ENCODE peak calls at places on chromosomes 13 and 19, in four cellular contexts. One of them, this sample, is unnamed.

GRCh38 chr19:16016226-16017137 is 59.8 kb upstream of the TPM4 start:
- DNase-seq in heart left ventricle: no peak
- DNase-seq in transverse colon: no peak
- DNase-seq in right lobe of liver: no peak
- DNase-seq in this sample: no peak

GRCh38 chr13:44404261-44405139 is 30.9 kb downstream of the SERP2 start:
- DNase-seq in heart left ventricle: no peak
- DNase-seq in transverse colon: peak; percentile 38
- DNase-seq in right lobe of liver: peak; percentile 90
- DNase-seq in this sample: no peak

GRCh38 chr13:113374511-113375175 is 10.7 kb upstream of the GRTP1 start:
- DNase-seq in heart left ventricle: no peak
- DNase-seq in transverse colon: no peak
- DNase-seq in right lobe of liver: no peak
- DNase-seq in this sample: no peak

GRCh38 chr19:17488593-17489391 is 18.5 kb downstream of the SLC27A1 start:
- DNase-seq in heart left ventricle: peak; percentile 81
- DNase-seq in transverse colon: peak; percentile 93
- DNase-seq in right lobe of liver: peak; percentile 78
- DNase-seq in this sample: peak; percentile 52

GRCh38 chr13:69935043-69935442 is 172.6 kb upstream of the ATXN8OS start:
- DNase-seq in heart left ventricle: no peak
- DNase-seq in transverse colon: no peak
- DNase-seq in right lobe of liver: no peak
- DNase-seq in this sample: no peak

GRCh38 chr13:59963827-59964226 is 199.9 kb downstream of the DIAPH3 start:
- DNase-seq in heart left ventricle: no peak
- DNase-seq in transverse colon: no peak
- DNase-seq in right lobe of liver: no peak
- DNase-seq in this sample: no peak

GRCh38 chr19:15640294-15640903 is at the start of gene CYP4F3:
- DNase-seq in heart left ventricle: peak; percentile 78
- DNase-seq in transverse colon: peak; percentile 96
- DNase-seq in right lobe of liver: peak; percentile 98
- DNase-seq in this sample: no peak

GRCh38 chr19:18851673-18852325 is 20.0 kb downstream of the UPF1 start:
- DNase-seq in heart left ventricle: no peak
- DNase-seq in transverse colon: no peak
- DNase-seq in right lobe of liver: no peak
- DNase-seq in this sample: no peak

GRCh38 chr19:9906475-9907087 is 29.7 kb downstream of the OLFM2 start:
- DNase-seq in heart left ventricle: no peak
- DNase-seq in transverse colon: no peak
- DNase-seq in right lobe of liver: no peak
- DNase-seq in this sample: no peak

GRCh38 chr13:112722433-112723250 is 32.8 kb downstream of the ATP11A start:
- DNase-seq in heart left ventricle: no peak
- DNase-seq in transverse colon: no peak
- DNase-seq in right lobe of liver: no peak
- DNase-seq in this sample: peak; percentile 79

GRCh38 chr13:102401305-102401704 is 543 bp downstream of the FGF14 start:
- DNase-seq in heart left ventricle: no peak
- DNase-seq in transverse colon: no peak
- DNase-seq in right lobe of liver: no peak
- DNase-seq in this sample: no peak

GRCh38 chr13:26483546-26483945 is 73.9 kb upstream of the WASF3 start:
- DNase-seq in heart left ventricle: no peak
- DNase-seq in transverse colon: no peak
- DNase-seq in right lobe of liver: no peak
- DNase-seq in this sample: no peak

GRCh38 chr13:109135018-109135417 is 505.6 kb downstream of the MYO16 start:
- DNase-seq in heart left ventricle: no peak
- DNase-seq in transverse colon: no peak
- DNase-seq in right lobe of liver: no peak
- DNase-seq in this sample: no peak

GRCh38 chr13:44244288-44244687 is 129.3 kb upstream of the SERP2 start:
- DNase-seq in heart left ventricle: no peak
- DNase-seq in transverse colon: no peak
- DNase-seq in right lobe of liver: no peak
- DNase-seq in this sample: no peak

GRCh38 chr13:113624235-113624587 is 33.8 kb downstream of the ATP4B start:
- DNase-seq in heart left ventricle: no peak
- DNase-seq in transverse colon: no peak
- DNase-seq in right lobe of liver: no peak
- DNase-seq in this sample: no peak

GRCh38 chr13:47117268-47117667 is 220.4 kb upstream of the HTR2A start:
- DNase-seq in heart left ventricle: no peak
- DNase-seq in transverse colon: no peak
- DNase-seq in right lobe of liver: no peak
- DNase-seq in this sample: no peak

GRCh38 chr13:36212789-36213188 is 1.6 kb downstream of the SOHLH2 start:
- DNase-seq in heart left ventricle: no peak
- DNase-seq in transverse colon: no peak
- DNase-seq in right lobe of liver: no peak
- DNase-seq in this sample: no peak

GRCh38 chr13:24187185-24187584 is 26.7 kb downstream of the SPATA13 start:
- DNase-seq in heart left ventricle: no peak
- DNase-seq in transverse colon: no peak
- DNase-seq in right lobe of liver: no peak
- DNase-seq in this sample: no peak

GRCh38 chr13:48575014-48575413 is 42.1 kb upstream of the RCBTB2 start:
- DNase-seq in heart left ventricle: no peak
- DNase-seq in transverse colon: no peak
- DNase-seq in right lobe of liver: no peak
- DNase-seq in this sample: no peak

GRCh38 chr13:21328201-21328600 is 130.9 kb downstream of the ZDHHC20 start:
- DNase-seq in heart left ventricle: no peak
- DNase-seq in transverse colon: no peak
- DNase-seq in right lobe of liver: no peak
- DNase-seq in this sample: no peak

GRCh38 chr19:4866595-4867424 is 657 bp downstream of the PLIN3 start:
- DNase-seq in heart left ventricle: peak; percentile 69
- DNase-seq in transverse colon: peak; percentile 68
- DNase-seq in right lobe of liver: peak; percentile 68
- DNase-seq in this sample: peak; percentile 61

GRCh38 chr19:38898788-38899446 is 501 bp downstream of the SIRT2 start:
- DNase-seq in heart left ventricle: no peak
- DNase-seq in transverse colon: no peak
- DNase-seq in right lobe of liver: no peak
- DNase-seq in this sample: no peak

GRCh38 chr13:63088226-63088625 is 1672.6 kb upstream of the PCDH20 start:
- DNase-seq in heart left ventricle: no peak
- DNase-seq in transverse colon: no peak
- DNase-seq in right lobe of liver: no peak
- DNase-seq in this sample: no peak

GRCh38 chr13:29465741-29466293 is 129.7 kb downstream of the SLC7A1 start:
- DNase-seq in heart left ventricle: no peak
- DNase-seq in transverse colon: no peak
- DNase-seq in right lobe of liver: no peak
- DNase-seq in this sample: peak; percentile 50

GRCh38 chr13:85586856-85587255 is 212.4 kb downstream of the SLITRK6 start:
- DNase-seq in heart left ventricle: no peak
- DNase-seq in transverse colon: no peak
- DNase-seq in right lobe of liver: no peak
- DNase-seq in this sample: no peak

GRCh38 chr19:35756373-35757230 is at the start of gene HSPB6:
- DNase-seq in heart left ventricle: peak; percentile 90
- DNase-seq in transverse colon: peak; percentile 42
- DNase-seq in right lobe of liver: no peak
- DNase-seq in this sample: peak; percentile 91

GRCh38 chr13:29855784-29856183 is 5.4 kb upstream of the UBL3 start:
- DNase-seq in heart left ventricle: no peak
- DNase-seq in transverse colon: no peak
- DNase-seq in right lobe of liver: no peak
- DNase-seq in this sample: no peak

GRCh38 chr19:13734751-13735150 is 29.6 kb upstream of the MRI1 start:
- DNase-seq in heart left ventricle: no peak
- DNase-seq in transverse colon: no peak
- DNase-seq in right lobe of liver: no peak
- DNase-seq in this sample: no peak

GRCh38 chr19:6470173-6470572 is 6.1 kb downstream of the CRB3 start:
- DNase-seq in heart left ventricle: no peak
- DNase-seq in transverse colon: no peak
- DNase-seq in right lobe of liver: no peak
- DNase-seq in this sample: no peak

GRCh38 chr19:39740395-39740794 is 2.6 kb upstream of the CLC start:
- DNase-seq in heart left ventricle: no peak
- DNase-seq in transverse colon: no peak
- DNase-seq in right lobe of liver: no peak
- DNase-seq in this sample: no peak

GRCh38 chr13:22926176-22927007 is 254.4 kb upstream of the SGCG start:
- DNase-seq in heart left ventricle: peak; percentile 91
- DNase-seq in transverse colon: peak; percentile 67
- DNase-seq in right lobe of liver: no peak
- DNase-seq in this sample: peak; percentile 87

GRCh38 chr13:93304868-93305613 is 78.4 kb downstream of the GPC6 start:
- DNase-seq in heart left ventricle: no peak
- DNase-seq in transverse colon: no peak
- DNase-seq in right lobe of liver: no peak
- DNase-seq in this sample: no peak

GRCh38 chr19:16067205-16067938 is 8.9 kb upstream of the TPM4 start:
- DNase-seq in heart left ventricle: no peak
- DNase-seq in transverse colon: peak; percentile 82
- DNase-seq in right lobe of liver: no peak
- DNase-seq in this sample: peak; percentile 88

GRCh38 chr19:1248454-1249297 is at the start of gene MIDN:
- DNase-seq in heart left ventricle: peak; percentile 93
- DNase-seq in transverse colon: peak; percentile 88
- DNase-seq in right lobe of liver: peak; percentile 93
- DNase-seq in this sample: peak; percentile 87
- TF ChIP-seq POLR2A in heart left ventricle: peak; percentile 65
- TF ChIP-seq POLR2A in transverse colon: peak; percentile 97
- TF ChIP-seq POLR2A in right lobe of liver: peak; percentile 95
- TF ChIP-seq POLR2A in this sample: peak; percentile 79

GRCh38 chr13:106322628-106323027 is 212.8 kb downstream of the EFNB2 start:
- DNase-seq in heart left ventricle: no peak
- DNase-seq in transverse colon: no peak
- DNase-seq in right lobe of liver: no peak
- DNase-seq in this sample: no peak

GRCh38 chr13:106314417-106314816 is 221.0 kb downstream of the EFNB2 start:
- DNase-seq in heart left ventricle: no peak
- DNase-seq in transverse colon: no peak
- DNase-seq in right lobe of liver: no peak
- DNase-seq in this sample: no peak

DNA sequence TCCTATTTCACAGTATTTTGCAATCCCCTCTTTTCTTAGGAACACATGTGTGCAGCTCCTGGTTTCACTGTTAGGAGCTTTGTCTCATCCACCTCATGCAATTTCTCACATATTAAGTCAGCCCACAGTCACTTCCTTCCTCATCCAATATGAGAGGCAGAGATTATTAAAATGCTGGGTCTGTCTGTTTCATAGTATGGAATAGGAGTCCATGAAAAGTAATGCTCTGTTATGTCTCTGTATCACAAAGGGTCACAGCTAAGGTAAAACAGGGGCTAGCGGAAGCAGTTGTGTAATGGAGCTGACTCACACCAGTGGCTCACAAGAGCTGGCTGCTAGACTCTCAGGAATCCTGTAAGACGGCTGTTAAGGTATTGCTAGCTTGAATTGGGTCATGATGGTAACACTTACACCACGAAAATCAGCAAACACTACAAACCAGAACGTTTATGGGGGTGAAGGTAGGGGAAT is 216.5 kb downstream of the EFNB2 start:
- DNase-seq in heart left ventricle: no peak
- DNase-seq in transverse colon: no peak
- DNase-seq in right lobe of liver: no peak
- DNase-seq in this sample: peak; percentile 21
- TF ChIP-seq POLR2A in heart left ventricle: no peak
- TF ChIP-seq POLR2A in transverse colon: no peak
- TF ChIP-seq POLR2A in right lobe of liver: no peak
- TF ChIP-seq POLR2A in this sample: no peak

DNA sequence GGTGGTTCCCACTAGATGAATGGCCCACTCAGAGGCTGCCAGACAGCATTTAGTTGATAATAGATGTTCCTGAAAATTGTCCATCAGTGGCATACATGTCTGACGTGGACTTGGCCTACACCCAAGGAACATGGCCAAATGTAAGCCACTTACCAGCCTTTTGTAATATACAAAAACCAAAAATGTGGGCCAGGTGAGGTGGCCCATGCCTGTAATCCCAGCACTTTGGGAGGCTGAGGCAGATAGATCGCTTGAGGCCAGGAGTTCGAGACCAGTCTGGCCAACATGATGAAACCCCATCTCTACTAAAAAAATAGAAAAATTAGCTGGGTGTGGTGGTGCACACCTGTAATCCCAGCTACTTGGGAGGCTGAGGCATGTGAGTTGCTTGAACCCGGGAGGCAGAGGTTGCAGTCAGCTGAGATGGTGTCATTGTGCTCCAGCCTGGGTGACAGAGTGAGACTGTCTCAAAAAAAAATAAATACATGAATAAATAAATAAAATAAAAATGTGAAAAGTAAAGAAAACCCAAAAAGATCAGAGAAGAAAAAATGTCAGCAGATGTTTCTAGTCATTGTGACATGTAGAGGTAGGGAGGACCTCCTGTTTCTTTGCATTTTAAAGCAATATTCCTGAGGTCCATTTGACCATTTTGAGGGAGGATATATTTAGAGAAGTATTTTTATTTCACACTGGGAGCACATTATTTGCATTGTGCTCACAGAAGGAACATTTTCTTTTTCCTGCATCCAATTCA is 7.1 kb upstream of the WTIP start:
- DNase-seq in heart left ventricle: no peak
- DNase-seq in transverse colon: no peak
- DNase-seq in right lobe of liver: no peak
- DNase-seq in this sample: no peak
- TF ChIP-seq POLR2A in heart left ventricle: no peak
- TF ChIP-seq POLR2A in transverse colon: no peak
- TF ChIP-seq POLR2A in right lobe of liver: no peak
- TF ChIP-seq POLR2A in this sample: no peak

DNA sequence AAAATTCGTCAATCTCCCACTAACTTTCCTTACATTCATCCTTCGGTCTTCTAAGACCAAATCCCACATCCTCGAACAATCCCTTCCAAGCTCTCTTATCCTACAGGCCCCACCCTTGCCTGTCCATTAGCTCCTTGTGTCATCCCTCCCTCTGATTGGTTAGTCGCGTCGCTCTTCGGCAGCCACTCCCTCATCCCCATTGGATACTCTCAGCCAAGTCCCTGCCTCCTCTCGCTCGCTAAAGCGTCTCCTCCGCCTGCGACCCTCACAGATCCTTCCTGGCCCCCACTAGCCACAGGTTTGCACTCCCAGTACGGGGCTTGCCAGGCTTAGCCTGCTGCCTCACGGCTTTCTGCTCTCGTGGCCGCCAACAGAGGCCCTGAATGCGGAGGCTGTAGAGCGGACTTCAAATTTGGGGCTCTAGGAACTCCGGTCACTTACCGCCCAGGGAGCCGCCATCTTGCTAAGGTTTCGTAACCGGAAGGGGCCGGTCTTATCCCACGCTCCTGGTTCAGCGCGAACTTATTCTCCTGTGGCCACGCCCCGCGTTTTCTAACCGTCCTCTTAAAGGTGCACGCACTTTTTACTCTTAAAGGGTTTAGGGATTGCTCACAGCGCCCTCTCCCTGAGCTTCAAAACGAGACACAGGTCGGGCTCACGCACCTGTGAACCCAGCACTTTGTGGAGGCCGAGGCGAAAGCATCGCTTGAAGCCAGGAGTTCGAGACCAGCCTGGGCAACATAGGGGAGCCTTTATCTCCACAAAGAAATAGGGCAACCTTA is at the start of gene DMAC2:
- DNase-seq in heart left ventricle: peak; percentile 94
- DNase-seq in transverse colon: peak; percentile 99
- DNase-seq in right lobe of liver: peak; percentile 97
- DNase-seq in this sample: peak; percentile 95
- TF ChIP-seq POLR2A in heart left ventricle: no peak
- TF ChIP-seq POLR2A in transverse colon: peak; percentile 82
- TF ChIP-seq POLR2A in right lobe of liver: peak; percentile 68
- TF ChIP-seq POLR2A in this sample: peak; percentile 63

This sample was measured in uterus.